ENCODE peak calls at places on chromosome 14, in ten cellular contexts. Y, L, R, M, C, Z, I, E, G and P are unnamed samples.

GRCh38 chr14:59846595-59846994 is 24.0 kb downstream of the RTN1 start:
- DNase-seq in Y (no peak), L (no peak), R (no peak), M (no peak), C (no peak), Z (no peak), I (no peak), E (no peak), G (no peak), P (no peak)

GRCh38 chr14:87705439-87705896 is 287.5 kb downstream of the GALC start:
- DNase-seq in Y (no peak), L (peak), R (no peak), M (no peak), C (no peak), Z (no peak), I (no peak), E (no peak), G (no peak), P (no peak)

GRCh38 chr14:61472025-61472672 is 150.8 kb downstream of the PRKCH start:
- DNase-seq in Y (peak), L (peak), R (peak), M (no peak), C (peak), Z (no peak), I (peak), E (no peak), G (peak), P (no peak)

GRCh38 chr14:101132051-101132541 is 228.6 kb upstream of the RTL1 start:
- DNase-seq in Y (peak), L (peak), R (no peak), M (peak), C (no peak), Z (no peak), I (no peak), E (no peak), G (no peak), P (no peak)

GRCh38 chr14:103007555-103007954 is 49.8 kb downstream of the CDC42BPB start:
- DNase-seq in Y (no peak), L (no peak), R (no peak), M (no peak), C (no peak), Z (peak), I (no peak), E (no peak), G (no peak), P (no peak)

GRCh38 chr14:82230748-82231147 is 697.1 kb upstream of the SEL1L start:
- DNase-seq in Y (no peak), L (no peak), R (no peak), M (no peak), C (no peak), Z (no peak), I (no peak), E (no peak), G (no peak), P (no peak)

GRCh38 chr14:104195854-104196253 is 57.5 kb downstream of the KIF26A start:
- DNase-seq in Y (no peak), L (no peak), R (no peak), M (no peak), C (no peak), Z (no peak), I (no peak), E (no peak), G (no peak), P (no peak)

GRCh38 chr14:104361101-104361591 is 218.4 kb upstream of the C14orf180 start:
- DNase-seq in Y (no peak), L (no peak), R (no peak), M (no peak), C (no peak), Z (no peak), I (no peak), E (no peak), G (no peak), P (no peak)

GRCh38 chr14:32703246-32703645 is 235.4 kb upstream of the NPAS3 start:
- DNase-seq in Y (no peak), L (no peak), R (no peak), M (no peak), C (no peak), Z (no peak), I (no peak), E (no peak), G (no peak), P (no peak)

GRCh38 chr14:54902143-54902520 is 494 bp downstream of the GCH1 start:
- DNase-seq in Y (peak), L (peak), R (no peak), M (peak), C (peak), Z (no peak), I (peak), E (peak), G (peak), P (peak)

GRCh38 chr14:35242599-35243311 is 49.4 kb upstream of the PSMA6 start:
- DNase-seq in Y (no peak), L (no peak), R (no peak), M (no peak), C (no peak), Z (no peak), I (no peak), E (no peak), G (no peak), P (no peak)

GRCh38 chr14:105473677-105474477 is 744 bp upstream of the CRIP2 start:
- DNase-seq in Y (peak), L (peak), R (no peak), M (peak), C (peak), Z (peak), I (peak), E (no peak), G (peak), P (peak)

GRCh38 chr14:34593740-34594375 is 36.1 kb downstream of the SNX6 start:
- DNase-seq in Y (no peak), L (no peak), R (peak), M (no peak), C (no peak), Z (no peak), I (no peak), E (no peak), G (peak), P (peak)

GRCh38 chr14:30610719-30611388 is 11.3 kb upstream of the SCFD1 start:
- DNase-seq in Y (peak), L (peak), R (no peak), M (no peak), C (no peak), Z (peak), I (no peak), E (no peak), G (peak), P (peak)

GRCh38 chr14:57382283-57382682 is 8.1 kb upstream of the NAA30 start:
- DNase-seq in Y (no peak), L (peak), R (peak), M (no peak), C (no peak), Z (no peak), I (peak), E (no peak), G (peak), P (peak)

GRCh38 chr14:38290601-38291190 is 34.8 kb upstream of the CLEC14A start:
- DNase-seq in Y (no peak), L (peak), R (peak), M (no peak), C (no peak), Z (no peak), I (peak), E (no peak), G (peak), P (peak)

GRCh38 chr14:100714205-100714781 is 12.4 kb upstream of the DLK1 start:
- DNase-seq in Y (peak), L (peak), R (no peak), M (no peak), C (no peak), Z (no peak), I (no peak), E (no peak), G (peak), P (no peak)

GRCh38 chr14:100193417-100194357 is 34.2 kb upstream of the DEGS2 start:
- DNase-seq in Y (no peak), L (no peak), R (no peak), M (no peak), C (no peak), Z (peak), I (no peak), E (no peak), G (peak), P (no peak)

GRCh38 chr14:70802379-70802778 is 6.9 kb downstream of the MAP3K9 start:
- DNase-seq in Y (no peak), L (no peak), R (no peak), M (no peak), C (no peak), Z (no peak), I (no peak), E (no peak), G (no peak), P (no peak)

GRCh38 chr14:74906923-74907620 is 16.0 kb downstream of the RPS6KL1 start:
- DNase-seq in Y (no peak), L (no peak), R (no peak), M (no peak), C (no peak), Z (no peak), I (no peak), E (no peak), G (no peak), P (no peak)

GRCh38 chr14:23568600-23569310 is 1.2 kb upstream of the AP1G2 start:
- DNase-seq in Y (peak), L (no peak), R (no peak), M (peak), C (no peak), Z (no peak), I (no peak), E (no peak), G (peak), P (no peak)

GRCh38 chr14:77508249-77508648 is 9.6 kb upstream of the ISM2 start:
- DNase-seq in Y (no peak), L (no peak), R (peak), M (no peak), C (no peak), Z (no peak), I (no peak), E (no peak), G (peak), P (no peak)

GRCh38 chr14:94548999-94549985 is 11.9 kb upstream of the SERPINA4 start:
- DNase-seq in Y (peak), L (peak), R (no peak), M (peak), C (peak), Z (no peak), I (no peak), E (peak), G (peak), P (no peak)

GRCh38 chr14:40679256-40679655 is 927.4 kb upstream of the LRFN5 start:
- DNase-seq in Y (no peak), L (no peak), R (no peak), M (no peak), C (no peak), Z (no peak), I (no peak), E (no peak), G (no peak), P (no peak)

GRCh38 chr14:73785336-73785833 is 66.2 kb upstream of the PTGR2 start:
- DNase-seq in Y (no peak), L (peak), R (no peak), M (peak), C (no peak), Z (no peak), I (peak), E (no peak), G (peak), P (peak)

GRCh38 chr14:92848941-92849340 is 54.8 kb downstream of the GOLGA5 start:
- DNase-seq in Y (no peak), L (no peak), R (no peak), M (no peak), C (no peak), Z (no peak), I (no peak), E (no peak), G (no peak), P (no peak)

GRCh38 chr14:49879683-49880204 is 13.1 kb upstream of the ARF6 start:
- DNase-seq in Y (peak), L (peak), R (no peak), M (peak), C (peak), Z (no peak), I (peak), E (no peak), G (peak), P (peak)

GRCh38 chr14:100684961-100685360 is 41.7 kb upstream of the DLK1 start:
- DNase-seq in Y (no peak), L (no peak), R (no peak), M (no peak), C (no peak), Z (no peak), I (no peak), E (no peak), G (no peak), P (no peak)

GRCh38 chr14:65880507-65880906 is 468.0 kb downstream of the FUT8 start:
- DNase-seq in Y (no peak), L (no peak), R (no peak), M (no peak), C (no peak), Z (no peak), I (no peak), E (no peak), G (no peak), P (no peak)

GRCh38 chr14:100454437-100454836 is 131.3 kb downstream of the SLC25A47 start:
- DNase-seq in Y (no peak), L (no peak), R (no peak), M (no peak), C (no peak), Z (no peak), I (no peak), E (no peak), G (no peak), P (no peak)

GRCh38 chr14:51304428-51304827 is 64.4 kb downstream of the TMX1 start:
- DNase-seq in Y (no peak), L (peak), R (no peak), M (no peak), C (no peak), Z (no peak), I (peak), E (no peak), G (peak), P (peak)

GRCh38 chr14:37623552-37623951 is 28.1 kb downstream of the TTC6 start:
- DNase-seq in Y (no peak), L (peak), R (peak), M (no peak), C (no peak), Z (no peak), I (peak), E (no peak), G (peak), P (peak)

GRCh38 chr14:94412671-94413638 is 24.6 kb upstream of the SERPINA1 start:
- DNase-seq in Y (no peak), L (no peak), R (no peak), M (no peak), C (no peak), Z (no peak), I (no peak), E (no peak), G (no peak), P (no peak)